ENCODE peak calls at places on chromosomes 12 and 14, in nine cellular contexts. H is brain microvascular endothelial cell, I is foreskin fibroblast, N is tibial artery, T is stomach, D is heart right ventricle, R is mesothelial cell of epicardium, J is gastrocnemius medialis, E is DND-41. W is an unnamed sample.

GRCh38 chr12:22687677-22688076 is 62.7 kb downstream of the ETNK1 start:
- DNase-seq in D (no peak), N (no peak), R (no peak), T (no peak), E (no peak), J (no peak), I (peak), H (peak), W (no peak)

GRCh38 chr14:30928462-30928861 is 54.1 kb downstream of the COCH start:
- DNase-seq in D (no peak), T (no peak), H (no peak), N (no peak), E (no peak), R (no peak), I (no peak), J (no peak), W (no peak)

GRCh38 chr12:78530065-78530765 is 334.4 kb upstream of the SYT1 start:
- DNase-seq in R (no peak), J (no peak), I (peak), N (no peak), D (no peak), H (peak), T (no peak), E (no peak), W (no peak)

GRCh38 chr12:120847392-120848157 is 56.6 kb downstream of the SPPL3 start:
- DNase-seq in D (no peak), R (no peak), H (no peak), E (no peak), J (no peak), N (no peak), T (no peak), I (peak), W (no peak)

GRCh38 chr12:3043406-3043805 is 33.8 kb upstream of the TSPAN9 start:
- DNase-seq in J (no peak), R (no peak), H (no peak), D (no peak), I (no peak), N (no peak), E (no peak), T (no peak), W (no peak)

GRCh38 chr14:35932659-35933159 is 106.6 kb downstream of the BRMS1L start:
- DNase-seq in H (no peak), E (peak), D (no peak), T (no peak), J (no peak), R (no peak), I (no peak), N (no peak), W (no peak)

GRCh38 chr12:66103011-66103913 is 27.3 kb downstream of the LLPH start:
- DNase-seq in I (no peak), R (no peak), H (no peak), T (no peak), J (no peak), D (no peak), N (no peak), E (no peak), W (no peak)

GRCh38 chr12:57759360-57759980 is 4.6 kb downstream of the MARCHF9 start:
- DNase-seq in H (no peak), J (no peak), N (no peak), R (no peak), T (no peak), E (peak), I (no peak), D (no peak), W (no peak)

GRCh38 chr14:86521032-86521730 is 991.2 kb downstream of the FLRT2 start:
- DNase-seq in R (no peak), T (peak), H (no peak), I (peak), N (no peak), E (no peak), J (no peak), D (no peak), W (no peak)

GRCh38 chr12:103848132-103848531 is 7.1 kb upstream of the NT5DC3 start:
- DNase-seq in E (no peak), J (no peak), H (no peak), I (no peak), D (no peak), R (no peak), T (no peak), N (no peak), W (no peak)

GRCh38 chr14:92515510-92516343 is 2.1 kb downstream of the RIN3 start:
- DNase-seq in H (no peak), N (no peak), D (no peak), T (no peak), I (no peak), R (no peak), J (no peak), E (no peak), W (no peak)

GRCh38 chr14:105281354-105282097 is 19.3 kb downstream of the BRF1 start:
- DNase-seq in R (no peak), I (peak), T (no peak), N (no peak), D (no peak), E (no peak), J (no peak), H (peak), W (no peak)

GRCh38 chr14:92135269-92135668 is 13.5 kb downstream of the CPSF2 start:
- DNase-seq in H (no peak), J (no peak), E (no peak), N (no peak), I (peak), R (no peak), T (no peak), D (no peak), W (no peak)

GRCh38 chr14:77520626-77521025 is 22.0 kb upstream of the ISM2 start:
- DNase-seq in R (no peak), T (no peak), D (no peak), E (no peak), H (no peak), N (no peak), J (no peak), I (no peak), W (no peak)

GRCh38 chr12:86526060-86526595 is 269.9 kb upstream of the MGAT4C start:
- DNase-seq in I (no peak), H (no peak), D (no peak), R (no peak), T (no peak), J (no peak), E (no peak), N (no peak), W (no peak)

GRCh38 chr12:105995986-105996385 is 142.8 kb downstream of the NUAK1 start:
- DNase-seq in N (no peak), T (no peak), R (no peak), J (no peak), I (peak), H (no peak), D (no peak), E (no peak), W (no peak)

GRCh38 chr14:53391631-53392030 is 238.5 kb upstream of the DDHD1 start:
- DNase-seq in R (no peak), I (peak), J (no peak), E (no peak), T (no peak), N (no peak), H (peak), D (no peak), W (no peak)

GRCh38 chr14:68780358-68781160 is 12.3 kb downstream of the ZFP36L1 start:
- DNase-seq in J (peak), N (peak), I (peak), D (peak), H (no peak), R (no peak), E (peak), T (peak), W (peak)

GRCh38 chr12:6262635-6263034 is 47.8 kb upstream of the PLEKHG6 start:
- DNase-seq in N (no peak), D (no peak), H (no peak), I (no peak), J (no peak), E (no peak), R (no peak), T (no peak), W (no peak)

GRCh38 chr12:116498471-116498870 is 60.7 kb upstream of the MAP1LC3B2 start:
- DNase-seq in N (no peak), D (no peak), T (no peak), E (no peak), J (no peak), R (no peak), H (no peak), I (peak), W (no peak)

GRCh38 chr14:68283378-68284123 is 464.0 kb downstream of the RAD51B start:
- DNase-seq in R (no peak), J (peak), T (no peak), D (no peak), E (peak), I (peak), H (no peak), N (peak), W (no peak)

GRCh38 chr14:97723834-97724770 is 926.9 kb downstream of the VRK1 start:
- DNase-seq in H (no peak), J (no peak), R (no peak), E (peak), D (no peak), I (no peak), T (no peak), N (no peak), W (no peak)

GRCh38 chr12:8081228-8081920 is 700 bp upstream of the NECAP1 start:
- DNase-seq in N (no peak), J (peak), R (no peak), E (peak), T (no peak), H (no peak), I (peak), D (no peak), W (no peak)

GRCh38 chr14:77123381-77124344 is 17.9 kb downstream of the ZDHHC22 start:
- DNase-seq in D (peak), N (no peak), E (no peak), T (peak), I (peak), J (peak), R (no peak), H (no peak), W (peak)

GRCh38 chr14:61454545-61454944 is 133.2 kb downstream of the PRKCH start:
- DNase-seq in H (no peak), I (no peak), D (peak), N (no peak), J (peak), T (no peak), R (no peak), E (no peak), W (peak)

GRCh38 chr14:34782031-34782430 is 67.6 kb upstream of the CFL2 start:
- DNase-seq in J (no peak), N (no peak), I (peak), R (no peak), H (no peak), D (no peak), E (no peak), T (no peak), W (no peak)

GRCh38 chr12:6229224-6229748 is 29.1 kb downstream of the CD9 start:
- DNase-seq in D (no peak), N (peak), H (no peak), R (no peak), T (peak), E (no peak), I (peak), J (peak), W (no peak)

GRCh38 chr12:119989619-119990381 is 764 bp downstream of the BICDL1 start:
- DNase-seq in E (peak), T (peak), H (peak), R (peak), N (peak), D (peak), J (peak), I (peak), W (peak)

GRCh38 chr14:69719501-69719951 is 47.4 kb upstream of the SRSF5 start:
- DNase-seq in T (no peak), R (no peak), I (peak), E (no peak), D (peak), H (peak), J (peak), N (peak), W (no peak)

GRCh38 chr14:21200752-21201461 is 45.0 kb upstream of the OR5AU1 start:
- DNase-seq in D (no peak), R (no peak), H (no peak), I (no peak), E (no peak), N (no peak), J (no peak), T (no peak), W (no peak)

GRCh38 chr14:64918216-64918615 is 4.0 kb downstream of the CHURC1 start:
- DNase-seq in N (no peak), H (no peak), I (no peak), E (no peak), J (no peak), R (no peak), D (no peak), T (no peak), W (no peak)

GRCh38 chr12:96578526-96579125 is 89.2 kb downstream of the CFAP54 start:
- DNase-seq in E (peak), I (peak), T (no peak), R (no peak), N (no peak), J (no peak), D (peak), H (no peak), W (no peak)
- TF ChIP-seq CTCF in E (peak), I (peak), T (no peak), R (peak), N (peak), J (peak), D (peak), H (peak), W (peak)

GRCh38 chr12:90987101-90987500 is 17.7 kb downstream of the EPYC start:
- DNase-seq in D (no peak), E (no peak), T (no peak), I (no peak), H (peak), J (no peak), R (no peak), N (no peak), W (no peak)

GRCh38 chr12:90991952-90992465 is 12.8 kb downstream of the EPYC start:
- DNase-seq in J (no peak), E (no peak), N (no peak), I (no peak), H (no peak), D (no peak), R (no peak), T (no peak), W (no peak)

GRCh38 chr12:90989617-90990232 is 15.0 kb downstream of the EPYC start:
- DNase-seq in N (no peak), D (peak), E (no peak), J (no peak), I (no peak), H (no peak), T (no peak), R (no peak), W (no peak)

GRCh38 chr12:90984114-90984513 is 20.7 kb downstream of the EPYC start:
- DNase-seq in I (no peak), J (no peak), N (no peak), E (no peak), T (no peak), H (no peak), D (no peak), R (no peak), W (no peak)

GRCh38 chr12:90987520-90987919 is 17.3 kb downstream of the EPYC start:
- DNase-seq in E (no peak), N (no peak), J (no peak), R (no peak), T (no peak), D (no peak), I (no peak), H (no peak), W (no peak)
- TF ChIP-seq CTCF in E (peak), N (no peak), J (no peak), R (peak), T (no peak), D (no peak), I (no peak), H (peak), W (no peak)

GRCh38 chr12:76896274-76896673 is 17.5 kb upstream of the CSRP2 start:
- DNase-seq in R (no peak), T (no peak), N (no peak), E (no peak), D (no peak), J (no peak), H (no peak), I (no peak), W (no peak)

GRCh38 chr12:76898472-76898871 is 19.7 kb upstream of the CSRP2 start:
- DNase-seq in T (no peak), E (no peak), D (no peak), N (no peak), J (no peak), I (no peak), R (no peak), H (no peak), W (no peak)

GRCh38 chr12:76899522-76899921 is 20.7 kb upstream of the CSRP2 start:
- DNase-seq in H (no peak), N (no peak), T (no peak), R (no peak), J (no peak), D (no peak), E (no peak), I (no peak), W (no peak)

GRCh38 chr12:76901628-76902386 is 23.0 kb upstream of the CSRP2 start:
- DNase-seq in E (no peak), D (no peak), T (no peak), H (no peak), N (no peak), J (no peak), R (no peak), I (no peak), W (no peak)
- TF ChIP-seq CTCF in E (no peak), D (no peak), T (no peak), H (no peak), N (no peak), J (no peak), R (no peak), I (no peak), W (no peak)

GRCh38 chr12:52050116-52050770 is 999 bp upstream of the NR4A1 start:
- DNase-seq in J (no peak), D (no peak), R (no peak), I (no peak), H (no peak), T (peak), N (no peak), E (no peak), W (no peak)

GRCh38 chr12:52052471-52053186 is 1.4 kb downstream of the NR4A1 start:
- DNase-seq in D (peak), J (no peak), N (no peak), H (no peak), E (peak), T (peak), I (no peak), R (no peak), W (no peak)

GRCh38 chr12:52049286-52049685 is 2.0 kb upstream of the NR4A1 start:
- DNase-seq in E (no peak), T (no peak), J (no peak), D (no peak), I (no peak), R (no peak), H (no peak), N (no peak), W (no peak)

GRCh38 chr12:52049688-52050087 is 1.6 kb upstream of the NR4A1 start:
- DNase-seq in N (no peak), T (no peak), D (no peak), J (no peak), I (no peak), E (no peak), R (no peak), H (no peak), W (no peak)

GRCh38 chr12:52050771-52051541 is at the start of gene NR4A1:
- DNase-seq in R (peak), H (peak), D (peak), T (peak), I (peak), J (peak), N (peak), E (peak), W (peak)
- TF ChIP-seq CTCF in R (no peak), H (peak), D (peak), T (peak), I (no peak), J (no peak), N (no peak), E (no peak), W (no peak)

GRCh38 chr14:29710015-29710414 is 217.6 kb downstream of the PRKD1 start:
- DNase-seq in H (no peak), N (no peak), E (no peak), D (no peak), J (no peak), T (no peak), R (no peak), I (peak), W (no peak)
- TF ChIP-seq CTCF in H (peak), N (peak), E (no peak), D (peak), J (no peak), T (no peak), R (no peak), I (peak), W (no peak)

DNA sequence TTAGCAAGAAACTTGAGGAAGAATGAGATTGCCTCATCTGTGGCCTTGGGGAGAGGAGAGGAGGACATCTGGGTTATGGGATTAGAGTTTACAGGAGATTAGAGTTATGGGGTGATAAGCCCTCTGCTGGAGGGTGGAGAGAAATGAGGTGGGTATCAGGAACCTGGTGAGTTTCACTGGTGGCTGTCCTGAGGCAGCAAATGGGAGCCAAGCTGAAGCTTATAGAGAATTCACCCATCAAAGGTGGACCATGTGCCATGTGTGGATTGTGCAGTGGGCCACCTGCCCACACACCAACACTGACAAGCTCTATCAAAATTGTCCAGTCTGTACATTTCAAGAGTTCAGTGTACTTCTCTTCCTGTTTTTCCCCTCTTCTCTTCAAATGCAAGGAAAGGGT is 135.3 kb downstream of the AEBP2 start:
- DNase-seq in I (no peak), N (no peak), J (no peak), D (no peak), H (no peak), T (no peak), R (no peak), E (no peak), W (no peak)
- TF ChIP-seq CTCF in I (no peak), N (no peak), J (no peak), D (no peak), H (peak), T (no peak), R (no peak), E (peak), W (no peak)